ENCODE peak calls at places on chromosomes 12 and 14, in four cellular contexts. One of them, this sample, is unnamed. For H3K4me1, the result is how much of the 10 kb centered on the place peaks cover.

GRCh38 chr12:95998611-95999300 is 2.6 kb upstream of the HAL start:
- DNase-seq in HepG2: peak
- DNase-seq in tibial nerve: peak
- DNase-seq in heart left ventricle: peak
- DNase-seq in this sample: peak

GRCh38 chr12:45681469-45681868 is 48.0 kb upstream of the ARID2 start:
- DNase-seq in HepG2: no peak
- DNase-seq in tibial nerve: no peak
- DNase-seq in heart left ventricle: no peak
- DNase-seq in this sample: no peak

GRCh38 chr14:35122696-35123387 is 490 bp downstream of the PRORP start:
- DNase-seq in HepG2: peak
- DNase-seq in tibial nerve: no peak
- DNase-seq in heart left ventricle: no peak
- DNase-seq in this sample: no peak

GRCh38 chr12:5884285-5884684 is 60.8 kb downstream of the ANO2 start:
- DNase-seq in HepG2: no peak
- DNase-seq in tibial nerve: no peak
- DNase-seq in heart left ventricle: no peak
- DNase-seq in this sample: no peak

GRCh38 chr14:57637901-57638300 is 144.2 kb upstream of the CCDC198 start:
- DNase-seq in HepG2: no peak
- DNase-seq in tibial nerve: no peak
- DNase-seq in heart left ventricle: no peak
- DNase-seq in this sample: no peak

GRCh38 chr12:60577607-60578006 is 981.8 kb downstream of the SLC16A7 start:
- DNase-seq in HepG2: peak
- DNase-seq in tibial nerve: no peak
- DNase-seq in heart left ventricle: no peak
- DNase-seq in this sample: no peak

GRCh38 chr14:83842536-83842935 is 1687.4 kb upstream of the FLRT2 start:
- DNase-seq in HepG2: no peak
- DNase-seq in tibial nerve: no peak
- DNase-seq in heart left ventricle: no peak
- DNase-seq in this sample: no peak

GRCh38 chr14:73758392-73759182 is 44.4 kb upstream of the PNMA1 start:
- DNase-seq in HepG2: peak
- DNase-seq in tibial nerve: peak
- DNase-seq in heart left ventricle: peak
- DNase-seq in this sample: peak

GRCh38 chr12:68375701-68376469 is 43.7 kb upstream of the MDM1 start:
- DNase-seq in HepG2: no peak
- DNase-seq in tibial nerve: no peak
- DNase-seq in heart left ventricle: no peak
- DNase-seq in this sample: no peak

GRCh38 chr12:68378859-68379628 is 46.9 kb upstream of the MDM1 start:
- DNase-seq in HepG2: no peak
- DNase-seq in tibial nerve: no peak
- DNase-seq in heart left ventricle: peak
- DNase-seq in this sample: peak

GRCh38 chr12:68373836-68374314 is 41.7 kb upstream of the MDM1 start:
- DNase-seq in HepG2: no peak
- DNase-seq in tibial nerve: no peak
- DNase-seq in heart left ventricle: no peak
- DNase-seq in this sample: no peak

GRCh38 chr12:68374315-68374982 is 42.3 kb upstream of the MDM1 start:
- DNase-seq in HepG2: no peak
- DNase-seq in tibial nerve: no peak
- DNase-seq in heart left ventricle: no peak
- DNase-seq in this sample: peak

DNA sequence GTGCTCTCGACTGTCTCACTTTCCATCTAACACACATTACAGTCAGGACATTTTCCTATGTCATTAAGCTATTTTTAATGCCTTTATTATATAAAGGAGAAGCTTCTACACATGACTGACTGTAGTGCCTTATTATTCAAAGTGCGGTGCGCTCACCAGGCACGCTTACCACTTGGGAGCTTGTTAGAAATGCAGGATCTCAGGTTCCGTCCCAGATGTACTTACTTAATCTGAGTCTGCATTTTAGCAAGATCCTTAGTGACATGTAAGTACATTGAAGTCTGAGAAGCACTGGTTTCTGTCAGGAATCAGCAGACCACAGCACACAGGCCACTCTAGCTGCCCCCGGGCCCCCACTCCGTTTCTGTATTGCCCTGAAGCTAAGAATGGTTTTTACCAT is 44.7 kb upstream of the MDM1 start:
- DNase-seq in HepG2: no peak
- DNase-seq in tibial nerve: no peak
- DNase-seq in heart left ventricle: no peak
- DNase-seq in this sample: no peak
- H3K4me1 ChIP-seq in HepG2: under half
- H3K4me1 ChIP-seq in tibial nerve: half or more
- H3K4me1 ChIP-seq in heart left ventricle: under half
- H3K4me1 ChIP-seq in this sample: under half

DNA sequence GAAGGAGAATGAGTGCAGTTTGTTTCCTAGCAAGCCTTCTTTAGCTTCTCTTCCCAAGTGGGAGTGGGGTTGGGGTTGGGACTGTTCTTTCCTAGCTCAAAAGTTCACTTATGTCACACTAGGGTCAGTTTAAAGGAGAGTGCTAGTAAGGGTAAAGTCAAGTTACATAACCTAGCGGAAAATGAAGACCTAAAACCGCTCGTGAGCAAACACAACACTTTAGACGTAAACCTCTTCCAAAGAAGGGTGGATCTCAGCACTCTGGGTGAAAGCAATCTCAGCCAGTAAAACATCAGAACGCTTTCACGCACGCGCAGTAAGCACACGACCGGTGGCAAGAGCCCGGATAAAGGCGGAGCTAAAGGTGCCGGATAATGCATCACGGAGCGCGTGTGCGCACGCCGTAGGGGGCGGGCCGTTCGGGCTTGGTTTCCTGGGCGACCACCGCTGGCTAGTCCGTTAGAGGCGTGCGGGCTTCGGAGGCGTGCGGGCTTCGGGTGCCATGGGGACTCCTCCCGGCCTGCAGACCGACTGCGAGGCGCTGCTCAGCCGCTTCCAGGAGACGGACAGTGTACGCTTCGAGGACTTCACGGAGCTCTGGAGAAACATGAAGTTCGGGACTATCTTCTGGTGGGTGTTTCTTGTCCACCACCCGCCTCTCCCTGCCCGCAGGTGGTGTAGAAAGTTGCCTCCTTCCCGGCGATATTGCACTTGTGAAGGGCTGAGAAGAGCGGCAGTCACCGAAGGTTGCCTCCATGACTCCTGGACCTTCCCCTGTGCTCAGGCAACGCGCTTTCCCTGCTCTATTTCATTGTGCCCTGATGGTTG is at the start of gene SNAPC1:
- DNase-seq in HepG2: peak
- DNase-seq in tibial nerve: peak
- DNase-seq in heart left ventricle: peak
- DNase-seq in this sample: peak
- TF ChIP-seq POLR2A in HepG2: no peak
- TF ChIP-seq POLR2A in tibial nerve: peak
- TF ChIP-seq POLR2A in heart left ventricle: peak
- TF ChIP-seq POLR2A in this sample: peak

GRCh38 chr12:121794532-121795028 is 1.1 kb upstream of the RHOF start:
- DNase-seq in HepG2: no peak
- DNase-seq in tibial nerve: no peak
- DNase-seq in heart left ventricle: peak
- DNase-seq in this sample: peak
- H3K4me1 ChIP-seq in HepG2: half or more
- H3K4me1 ChIP-seq in tibial nerve: half or more
- H3K4me1 ChIP-seq in heart left ventricle: half or more
- H3K4me1 ChIP-seq in this sample: half or more

DNA sequence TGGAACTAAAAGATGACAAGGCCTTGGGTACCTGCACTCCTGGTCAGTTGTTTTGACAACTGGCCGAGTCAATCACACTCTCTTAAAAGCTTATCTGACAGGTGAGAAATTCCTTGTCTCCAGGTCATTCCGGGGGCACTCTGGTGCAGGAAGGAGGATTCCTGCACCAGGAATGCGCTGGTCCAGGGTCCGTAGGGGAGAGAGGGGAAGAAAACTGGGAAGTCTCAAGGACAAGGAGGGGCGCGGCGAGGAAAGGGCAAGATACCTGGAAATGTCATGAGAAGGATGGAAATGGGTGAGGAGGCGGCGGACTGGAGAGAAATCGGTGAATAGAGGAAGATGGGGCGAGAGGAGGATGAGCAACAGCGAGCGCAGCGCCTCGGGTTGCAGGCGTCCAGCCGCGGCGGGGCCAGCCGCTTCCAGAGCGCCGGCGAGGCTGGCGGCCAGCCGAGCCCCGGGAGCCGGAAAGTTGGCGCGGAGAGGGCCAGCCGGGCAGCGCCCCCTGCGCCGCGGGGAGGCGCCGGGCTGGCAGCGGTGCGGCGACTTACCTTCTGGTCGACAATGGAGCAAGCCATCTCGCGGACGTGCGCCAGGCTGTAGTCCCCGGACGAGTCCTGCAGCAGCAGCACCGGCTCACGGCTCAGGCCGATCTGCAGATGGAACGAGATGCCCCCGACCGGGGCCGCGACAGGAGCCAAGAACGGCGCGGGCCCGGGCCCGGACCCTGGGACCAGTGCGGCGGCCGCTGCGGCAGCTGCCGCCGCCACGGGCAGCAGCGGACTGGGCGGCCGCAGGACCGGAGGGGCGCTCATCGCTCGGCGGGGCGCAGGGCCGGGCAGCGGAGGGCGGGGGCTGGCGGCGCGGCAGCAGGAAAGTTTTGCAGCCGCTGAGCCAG is 699 bp downstream of the PRKD1 start:
- DNase-seq in HepG2: peak
- DNase-seq in tibial nerve: peak
- DNase-seq in heart left ventricle: peak
- DNase-seq in this sample: peak
- TF ChIP-seq POLR2A in HepG2: no peak
- TF ChIP-seq POLR2A in tibial nerve: no peak
- TF ChIP-seq POLR2A in heart left ventricle: no peak
- TF ChIP-seq POLR2A in this sample: no peak

GRCh38 chr14:100108042-100108825 is 43.0 kb downstream of the EVL start:
- DNase-seq in HepG2: peak
- DNase-seq in tibial nerve: peak
- DNase-seq in heart left ventricle: peak
- DNase-seq in this sample: peak

GRCh38 chr14:100106260-100106659 is 41.0 kb downstream of the EVL start:
- DNase-seq in HepG2: no peak
- DNase-seq in tibial nerve: no peak
- DNase-seq in heart left ventricle: no peak
- DNase-seq in this sample: no peak

GRCh38 chr14:100106661-100107112 is 41.5 kb downstream of the EVL start:
- DNase-seq in HepG2: no peak
- DNase-seq in tibial nerve: no peak
- DNase-seq in heart left ventricle: peak
- DNase-seq in this sample: no peak

GRCh38 chr14:100105357-100106169 is 40.3 kb downstream of the EVL start:
- DNase-seq in HepG2: no peak
- DNase-seq in tibial nerve: peak
- DNase-seq in heart left ventricle: no peak
- DNase-seq in this sample: no peak

GRCh38 chr14:100107236-100107635 is 42.0 kb downstream of the EVL start:
- DNase-seq in HepG2: no peak
- DNase-seq in tibial nerve: no peak
- DNase-seq in heart left ventricle: no peak
- DNase-seq in this sample: no peak
- H3K4me1 ChIP-seq in HepG2: under half
- H3K4me1 ChIP-seq in tibial nerve: half or more
- H3K4me1 ChIP-seq in heart left ventricle: half or more
- H3K4me1 ChIP-seq in this sample: half or more

GRCh38 chr14:33315721-33316120 is 377.0 kb downstream of the NPAS3 start:
- DNase-seq in HepG2: no peak
- DNase-seq in tibial nerve: peak
- DNase-seq in heart left ventricle: no peak
- DNase-seq in this sample: no peak

GRCh38 chr14:33315217-33315616 is 376.5 kb downstream of the NPAS3 start:
- DNase-seq in HepG2: no peak
- DNase-seq in tibial nerve: no peak
- DNase-seq in heart left ventricle: no peak
- DNase-seq in this sample: no peak

DNA sequence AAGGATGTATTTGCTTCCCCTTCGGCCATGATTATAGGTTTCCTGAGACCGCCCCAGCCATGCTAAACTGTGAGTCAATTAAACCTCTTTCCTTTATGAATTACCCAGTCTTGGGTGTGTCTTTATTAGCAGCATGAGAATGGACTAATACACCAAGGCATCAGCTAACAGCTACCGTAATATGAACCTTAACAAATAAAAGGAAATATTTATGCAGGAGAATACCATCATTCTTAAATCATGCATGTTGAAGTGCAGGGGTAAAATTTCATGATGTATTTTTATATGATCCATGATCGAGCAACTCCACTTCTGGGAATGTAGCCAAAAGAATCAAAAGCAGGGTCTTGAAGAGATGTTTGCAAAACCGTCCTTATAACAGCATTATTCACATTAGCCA is 379.0 kb downstream of the NPAS3 start:
- DNase-seq in HepG2: no peak
- DNase-seq in tibial nerve: no peak
- DNase-seq in heart left ventricle: no peak
- DNase-seq in this sample: no peak
- TF ChIP-seq POLR2A in HepG2: no peak
- TF ChIP-seq POLR2A in tibial nerve: no peak
- TF ChIP-seq POLR2A in heart left ventricle: no peak
- TF ChIP-seq POLR2A in this sample: no peak

GRCh38 chr12:1593232-1594044 is 943 bp downstream of the FBXL14 start:
- DNase-seq in HepG2: no peak
- DNase-seq in tibial nerve: no peak
- DNase-seq in heart left ventricle: no peak
- DNase-seq in this sample: peak
- H3K4me1 ChIP-seq in HepG2: half or more
- H3K4me1 ChIP-seq in tibial nerve: half or more
- H3K4me1 ChIP-seq in heart left ventricle: half or more
- H3K4me1 ChIP-seq in this sample: half or more

GRCh38 chr12:38954119-38954746 is 48.8 kb upstream of the CPNE8 start:
- DNase-seq in HepG2: no peak
- DNase-seq in tibial nerve: no peak
- DNase-seq in heart left ventricle: no peak
- DNase-seq in this sample: no peak

GRCh38 chr12:38961683-38962082 is 56.3 kb upstream of the CPNE8 start:
- DNase-seq in HepG2: no peak
- DNase-seq in tibial nerve: no peak
- DNase-seq in heart left ventricle: no peak
- DNase-seq in this sample: no peak

GRCh38 chr12:38961044-38961443 is 55.7 kb upstream of the CPNE8 start:
- DNase-seq in HepG2: no peak
- DNase-seq in tibial nerve: no peak
- DNase-seq in heart left ventricle: no peak
- DNase-seq in this sample: no peak

GRCh38 chr12:38956337-38956736 is 50.9 kb upstream of the CPNE8 start:
- DNase-seq in HepG2: no peak
- DNase-seq in tibial nerve: no peak
- DNase-seq in heart left ventricle: no peak
- DNase-seq in this sample: no peak
- TF ChIP-seq POLR2A in HepG2: no peak
- TF ChIP-seq POLR2A in tibial nerve: no peak
- TF ChIP-seq POLR2A in heart left ventricle: no peak
- TF ChIP-seq POLR2A in this sample: no peak